ENCODE peak calls at places on chromosomes 16 and 17, in five cellular contexts. I is HCT116, B is IMR-90, C is upper lobe of left lung, S is heart left ventricle. Z is an unnamed sample.

GRCh38 chr16:87463722-87464690 is 28.8 kb downstream of the ZCCHC14 start:
- ATAC-seq in I (no peak), B (peak; percentile 66), S (peak; percentile 61), C (peak; percentile 72), Z (peak; percentile 38)

GRCh38 chr17:61400786-61401279 is 1.2 kb downstream of the TBX2 start:
- ATAC-seq in S (no peak), B (no peak), I (no peak), C (no peak), Z (no peak)

GRCh38 chr16:62225675-62226074 is 189.4 kb upstream of the CDH8 start:
- ATAC-seq in S (no peak), I (no peak), C (peak; percentile 65), B (no peak), Z (peak; percentile 36)

GRCh38 chr17:64155751-64156544 is 26.0 kb upstream of the ERN1 start:
- ATAC-seq in S (peak; percentile 92), B (peak; percentile 79), I (peak; percentile 42), C (peak; percentile 71), Z (peak; percentile 79)

GRCh38 chr16:85291302-85292148 is 179.3 kb upstream of the CIBAR2 start:
- ATAC-seq in B (no peak), S (peak; percentile 34), I (no peak), C (peak; percentile 54), Z (peak; percentile 56)

GRCh38 chr17:65657251-65657828 is 95.9 kb upstream of the AXIN2 start:
- ATAC-seq in S (no peak), I (no peak), B (no peak), C (no peak), Z (no peak)

GRCh38 chr17:67376892-67377726 is at the start of gene PITPNC1:
- ATAC-seq in C (peak; percentile 88), S (peak; percentile 69), I (peak; percentile 67), B (peak; percentile 83), Z (peak; percentile 86)

GRCh38 chr16:82476786-82477185 is 150.0 kb upstream of the CDH13 start:
- ATAC-seq in S (no peak), I (no peak), C (no peak), B (no peak), Z (no peak)

GRCh38 chr16:82776466-82777146 is 149.8 kb downstream of the CDH13 start:
- ATAC-seq in C (no peak), S (no peak), I (no peak), B (no peak), Z (no peak)

GRCh38 chr16:77877712-77878111 is 89.3 kb downstream of the VAT1L start:
- ATAC-seq in B (peak; percentile 83), I (peak; percentile 77), S (no peak), C (no peak), Z (no peak)

GRCh38 chr16:87554754-87555427 is 47.4 kb upstream of the JPH3 start:
- ATAC-seq in C (no peak), I (no peak), B (no peak), S (no peak), Z (no peak)

GRCh38 chr17:1986783-1987451 is 38.2 kb downstream of the RTN4RL1 start:
- ATAC-seq in B (no peak), S (no peak), C (no peak), I (no peak), Z (no peak)

GRCh38 chr16:27374231-27374793 is 27.7 kb upstream of the IL21R start:
- ATAC-seq in C (no peak), S (no peak), I (no peak), B (no peak), Z (no peak)

GRCh38 chr16:46923513-46924295 is 39.5 kb downstream of the GPT2 start:
- ATAC-seq in C (no peak), S (peak; percentile 19), B (no peak), I (no peak), Z (peak; percentile 21)

GRCh38 chr16:85639529-85640253 is 26.6 kb downstream of the GSE1 start:
- ATAC-seq in I (no peak), B (no peak), C (no peak), S (peak; percentile 90), Z (peak; percentile 22)

GRCh38 chr17:57554826-57555635 is 190.1 kb downstream of the CCDC182 start:
- ATAC-seq in I (no peak), C (no peak), S (peak; percentile 28), B (no peak), Z (no peak)

GRCh38 chr17:49067163-49067562 is 65.4 kb upstream of the B4GALNT2 start:
- ATAC-seq in S (no peak), B (no peak), C (no peak), I (no peak), Z (no peak)

GRCh38 chr17:71572343-71572742 is 548.5 kb upstream of the SOX9 start:
- ATAC-seq in C (no peak), I (no peak), S (no peak), B (no peak), Z (no peak)

GRCh38 chr17:68861602-68862001 is 93.6 kb downstream of the ABCA8 start:
- ATAC-seq in S (no peak), C (no peak), I (no peak), B (no peak), Z (no peak)

GRCh38 chr16:49652441-49653175 is 203.3 kb downstream of the ZNF423 start:
- ATAC-seq in I (no peak), C (no peak), B (peak; percentile 29), S (peak; percentile 53), Z (peak; percentile 62)
- H3K27ac ChIP-seq in I (no peak overlapping the region), C (no peak overlapping the region), B (no peak overlapping the region), S (peak overlapping the region; percentile 37), Z (peak overlapping the region; percentile 68)

DNA sequence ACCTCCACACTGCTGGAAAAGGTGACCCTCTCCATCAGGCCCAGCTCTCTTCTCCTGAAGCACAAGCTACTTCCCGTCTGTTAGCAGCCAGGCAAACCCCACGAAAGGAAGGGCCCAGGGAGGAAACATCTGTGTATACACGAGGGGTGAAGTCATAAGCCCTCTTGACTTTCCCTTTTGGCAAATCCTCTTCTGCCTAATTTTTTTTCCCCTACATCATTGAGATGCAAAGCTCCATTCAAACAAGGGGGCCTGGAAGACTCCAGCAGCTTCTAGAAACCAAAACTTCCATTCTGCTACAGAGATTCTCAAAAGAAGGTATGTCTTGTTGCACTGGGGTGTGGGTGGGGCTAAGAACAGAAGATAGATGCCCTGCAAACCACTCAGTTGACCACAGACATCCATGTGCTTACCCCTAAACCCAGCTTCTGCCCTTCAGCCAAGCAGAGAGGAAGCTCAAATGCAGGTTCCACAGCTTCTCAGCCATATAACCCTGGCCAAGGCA is 145.6 kb upstream of the RCVRN start:
- ATAC-seq in S (peak; percentile 27), C (no peak), B (peak; percentile 88), I (no peak), Z (peak; percentile 55)
- TF ChIP-seq POLR2A in S (no peak), C (no peak), B (no peak), I (no peak), Z (no peak)

DNA sequence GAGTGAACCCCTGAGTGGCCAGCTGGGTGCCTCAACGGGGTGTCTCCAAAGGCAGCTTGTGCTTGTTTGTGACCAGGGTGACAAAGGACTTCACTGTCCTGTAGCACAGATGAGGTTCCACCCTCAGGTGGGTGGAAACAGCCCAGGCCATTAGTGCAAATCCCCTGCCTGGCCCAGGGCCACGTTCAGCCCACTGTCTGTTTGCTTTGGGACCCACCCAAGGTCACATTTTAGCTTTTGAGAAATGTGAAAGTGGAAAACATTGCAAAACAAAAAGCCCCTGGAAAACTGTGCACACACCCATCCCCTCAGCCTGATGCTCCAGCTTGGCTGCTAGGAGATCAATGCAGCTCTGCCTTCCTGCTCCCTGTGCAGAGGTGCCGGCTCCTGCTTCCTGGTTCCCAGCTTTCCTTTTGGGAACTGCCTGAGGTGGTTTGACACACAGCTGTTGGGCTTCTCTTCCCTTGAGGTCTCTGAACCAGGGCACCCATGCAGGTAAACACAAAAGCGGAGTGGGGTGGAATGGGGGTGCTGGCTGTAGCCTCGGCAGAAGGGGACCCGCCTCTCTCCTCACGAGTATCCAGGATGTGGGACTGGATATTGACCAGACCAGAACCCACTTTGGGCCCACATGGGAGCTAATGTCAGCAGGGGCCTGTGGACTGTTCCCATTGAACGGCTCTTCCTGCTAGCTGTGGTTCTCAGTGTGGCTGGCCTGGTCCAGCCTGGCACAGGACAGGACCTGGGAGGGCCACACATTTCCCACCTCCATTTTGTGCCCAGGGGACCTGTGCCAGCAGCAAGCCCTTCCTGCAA is 7.9 kb upstream of the SPHK1 start:
- ATAC-seq in I (peak; percentile 18), B (no peak), C (peak; percentile 5), S (peak; percentile 30), Z (peak; percentile 56)
- H3K27ac ChIP-seq in I (no peak overlapping the region), B (no peak overlapping the region), C (no peak overlapping the region), S (peak overlapping the region; percentile 46), Z (peak overlapping the region; percentile 45)

DNA sequence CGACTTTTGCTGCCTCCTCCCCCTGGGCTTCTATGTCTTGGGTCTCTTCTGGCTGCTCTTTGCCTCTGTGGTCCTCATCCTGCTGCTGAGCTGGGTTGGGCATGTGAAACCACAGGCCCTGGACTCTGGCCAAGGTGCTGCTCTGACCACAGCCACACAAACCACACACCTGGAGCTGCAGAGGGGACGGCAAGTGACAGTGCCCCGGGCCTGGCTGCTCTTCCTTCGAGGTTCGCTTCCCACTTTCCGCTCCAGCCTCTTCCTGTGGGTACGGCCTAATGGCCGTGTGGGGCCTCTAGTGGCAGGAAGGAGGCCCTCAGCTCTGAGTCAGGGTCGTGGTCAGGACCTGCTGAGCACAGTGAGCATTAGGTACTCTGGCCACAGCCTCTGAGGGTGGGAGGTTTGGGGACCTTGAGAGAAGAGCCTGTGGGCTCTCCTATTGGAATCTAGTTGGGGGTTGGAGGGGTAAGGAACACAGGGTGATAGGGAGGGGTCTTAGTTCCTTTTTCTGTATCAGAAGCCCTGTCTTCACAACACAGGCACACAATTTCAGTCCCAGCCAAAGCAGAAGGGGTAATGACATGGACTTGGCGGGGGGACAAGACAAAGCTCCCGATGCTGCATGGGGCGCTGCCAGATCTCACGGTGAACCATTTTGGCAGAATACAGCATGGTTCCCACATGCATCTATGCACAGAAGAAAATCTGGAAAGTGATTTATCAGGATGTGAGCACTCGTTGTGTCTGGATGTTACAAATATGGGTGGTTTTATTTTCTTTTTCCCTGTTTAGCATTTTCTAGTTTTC is 2.3 kb downstream of the GP1BA start:
- ATAC-seq in I (peak; percentile 79), S (peak; percentile 11), B (peak; percentile 80), C (no peak), Z (no peak)
- TF ChIP-seq POLR2A in I (no peak), S (no peak), B (no peak), C (no peak), Z (no peak)

GRCh38 chr16:90077240-90077756 is at the start of gene PRDM7:
- ATAC-seq in B (peak; percentile 97), S (peak; percentile 97), C (peak; percentile 98), I (peak; percentile 93), Z (peak; percentile 96)
- H3K27ac ChIP-seq in B (peak within 1 kb of the TSS; percentile 16), S (no peak within 1 kb of the TSS), C (no peak within 1 kb of the TSS), I (peak within 1 kb of the TSS; percentile 54), Z (peak within 1 kb of the TSS; percentile 75)

GRCh38 chr16:28846080-28846932 is at the start of gene TUFM:
- ATAC-seq in I (peak; percentile 92), S (peak; percentile 98), B (peak; percentile 96), C (peak; percentile 98), Z (peak; percentile 99)
- TF ChIP-seq POLR2A in I (peak; percentile 30), S (no peak), B (peak; percentile 61), C (no peak), Z (peak; percentile 43)

DNA sequence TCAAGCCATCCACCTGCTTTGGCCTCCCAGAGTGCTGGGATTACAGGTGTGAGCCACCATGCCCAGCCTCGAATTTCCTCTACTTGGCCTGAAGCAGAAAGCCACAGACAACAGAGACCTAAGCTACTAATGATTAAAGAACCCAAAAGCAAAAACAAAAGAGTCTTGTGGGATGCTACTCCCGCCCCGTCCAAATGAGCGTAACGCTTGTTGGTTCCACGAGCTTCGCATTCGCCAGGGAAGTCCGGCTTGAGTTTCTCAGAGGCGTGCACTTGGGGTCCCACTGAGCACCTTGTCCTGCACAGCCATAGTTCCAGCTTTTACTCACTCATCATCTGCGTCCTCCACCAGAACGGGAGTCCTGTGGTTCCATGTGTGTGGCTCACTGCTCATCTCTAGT is 16.0 kb downstream of the CEP295NL start:
- ATAC-seq in B (no peak), I (no peak), S (no peak), C (no peak), Z (no peak)
- H3K27ac ChIP-seq in B (no peak overlapping the region), I (no peak overlapping the region), S (no peak overlapping the region), C (no peak overlapping the region), Z (no peak overlapping the region)